ENCODE peak calls at places on chromosome 22, in five cellular contexts. C is stomach, M is HCT116, S is sigmoid colon, Y is GM23338. N is an unnamed sample.
A peak's percentile ranks its signal among the peaks of the same experiment; 100 is the strongest.

GRCh38 chr22:31537019-31537535 is 40.7 kb downstream of the SFI1 start:
- DNase-seq in C (no peak), M (no peak), S (peak; percentile 1), Y (no peak), N (no peak)

GRCh38 chr22:32331918-32332725 is 25.5 kb upstream of the RFPL3 start:
- DNase-seq in C (peak; percentile 20), M (no peak), S (no peak), Y (no peak), N (peak; percentile 46)

GRCh38 chr22:31343235-31344191 is 2.6 kb downstream of the PATZ1 start:
- DNase-seq in C (peak; percentile 93), M (no peak), S (no peak), Y (peak; percentile 92), N (no peak)

GRCh38 chr22:49753276-49753884 is 74.3 kb downstream of the BRD1 start:
- DNase-seq in C (peak; percentile 17), M (no peak), S (no peak), Y (no peak), N (no peak)

GRCh38 chr22:26561756-26562417 is 28.0 kb downstream of the TPST2 start:
- DNase-seq in C (peak; percentile 58), M (no peak), S (no peak), Y (no peak), N (no peak)

GRCh38 chr22:22166941-22167713 is 77.5 kb upstream of the VPREB1 start:
- DNase-seq in C (no peak), M (no peak), S (no peak), Y (no peak), N (no peak)

GRCh38 chr22:49046546-49047305 is 780.9 kb downstream of the BRD1 start:
- DNase-seq in C (no peak), M (peak; percentile 46), S (no peak), Y (no peak), N (peak; percentile 61)

GRCh38 chr22:20298803-20299735 is 20.8 kb downstream of the DGCR6L start:
- DNase-seq in C (peak; percentile 90), M (peak; percentile 71), S (peak; percentile 89), Y (peak; percentile 92), N (peak; percentile 92)

GRCh38 chr22:22422629-22423112 is 85.9 kb downstream of the ZNF280B start:
- DNase-seq in C (peak; percentile 65), M (peak; percentile 56), S (no peak), Y (peak; percentile 84), N (peak; percentile 87)

GRCh38 chr22:23034621-23035556 is 35.4 kb upstream of the GNAZ start:
- DNase-seq in C (no peak), M (no peak), S (no peak), Y (no peak), N (no peak)

GRCh38 chr22:30949934-30950660 is 18.5 kb downstream of the MORC2 start:
- DNase-seq in C (no peak), M (no peak), S (no peak), Y (no peak), N (no peak)

GRCh38 chr22:22578702-22579424 is 19.8 kb upstream of the PRAME start:
- DNase-seq in C (no peak), M (no peak), S (no peak), Y (no peak), N (no peak)

GRCh38 chr22:23906641-23907040 is 12.5 kb downstream of the MIF start:
- DNase-seq in C (no peak), M (no peak), S (no peak), Y (no peak), N (no peak)

GRCh38 chr22:36332623-36333331 is 55.0 kb downstream of the MYH9 start:
- DNase-seq in C (peak; percentile 73), M (no peak), S (no peak), Y (no peak), N (no peak)
- TF ChIP-seq POLR2AphosphoS5 in C (peak; percentile 72), M (no peak), S (peak; percentile 50), Y (no peak), N (no peak)

GRCh38 chr22:35327690-35328471 is 28.2 kb downstream of the TOM1 start:
- DNase-seq in C (no peak), M (no peak), S (peak; percentile 61), Y (no peak), N (no peak)

GRCh38 chr22:35330258-35330861 is 30.7 kb downstream of the TOM1 start:
- DNase-seq in C (peak; percentile 63), M (no peak), S (peak; percentile 98), Y (no peak), N (peak; percentile 93)

GRCh38 chr22:35329114-35329847 is 29.6 kb downstream of the TOM1 start:
- DNase-seq in C (no peak), M (no peak), S (no peak), Y (no peak), N (no peak)

GRCh38 chr22:35326854-35327562 is 27.3 kb downstream of the TOM1 start:
- DNase-seq in C (no peak), M (no peak), S (no peak), Y (no peak), N (no peak)

DNA sequence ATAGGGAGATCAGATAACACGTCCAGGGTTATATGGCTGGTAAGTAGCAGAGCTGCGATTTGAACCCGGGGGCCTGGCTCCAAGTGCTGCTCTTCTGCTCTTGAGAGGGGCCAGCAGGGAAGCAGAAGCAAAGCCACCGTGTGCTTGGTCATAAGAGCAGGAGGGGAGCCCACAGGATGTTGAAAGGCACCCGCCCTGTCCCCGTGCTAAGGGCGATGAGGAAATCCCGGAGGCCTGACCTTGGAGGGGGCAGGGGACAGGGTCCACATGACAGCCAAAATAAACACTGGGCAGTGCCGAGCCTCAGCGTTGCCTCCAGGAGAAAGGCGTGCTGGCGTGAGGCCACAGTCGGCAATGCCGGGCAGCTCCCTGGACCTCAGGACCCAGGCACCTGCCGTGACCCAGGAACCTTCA is 28.8 kb downstream of the TOM1 start:
- DNase-seq in C (peak; percentile 90), M (no peak), S (peak; percentile 70), Y (no peak), N (no peak)
- TF ChIP-seq POLR2AphosphoS5 in C (peak; percentile 21), M (no peak), S (no peak), Y (no peak), N (no peak)

DNA sequence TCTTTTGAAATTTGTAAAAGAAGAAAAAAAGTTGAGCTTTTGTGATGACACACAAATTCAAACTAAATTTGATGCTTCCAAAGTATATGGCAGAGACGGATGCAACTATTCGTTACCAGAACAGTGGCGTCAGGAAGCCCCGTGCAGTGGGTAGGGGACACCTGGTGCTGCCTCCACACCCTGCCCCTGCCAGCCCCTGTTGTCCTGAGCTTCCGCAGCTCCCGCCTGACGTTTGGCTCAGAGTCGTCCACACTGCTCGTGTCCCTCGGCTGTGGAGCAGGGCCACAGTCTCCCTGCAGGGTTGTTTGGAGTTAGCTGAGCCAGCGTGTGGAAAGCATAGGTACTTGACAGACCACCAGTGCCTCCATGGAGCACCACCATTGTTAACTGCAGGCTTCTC is 86.3 kb downstream of the ATXN10 start:
- DNase-seq in C (no peak), M (no peak), S (no peak), Y (no peak), N (no peak)
- TF ChIP-seq POLR2AphosphoS5 in C (no peak), M (no peak), S (peak; percentile 7), Y (no peak), N (no peak)

DNA sequence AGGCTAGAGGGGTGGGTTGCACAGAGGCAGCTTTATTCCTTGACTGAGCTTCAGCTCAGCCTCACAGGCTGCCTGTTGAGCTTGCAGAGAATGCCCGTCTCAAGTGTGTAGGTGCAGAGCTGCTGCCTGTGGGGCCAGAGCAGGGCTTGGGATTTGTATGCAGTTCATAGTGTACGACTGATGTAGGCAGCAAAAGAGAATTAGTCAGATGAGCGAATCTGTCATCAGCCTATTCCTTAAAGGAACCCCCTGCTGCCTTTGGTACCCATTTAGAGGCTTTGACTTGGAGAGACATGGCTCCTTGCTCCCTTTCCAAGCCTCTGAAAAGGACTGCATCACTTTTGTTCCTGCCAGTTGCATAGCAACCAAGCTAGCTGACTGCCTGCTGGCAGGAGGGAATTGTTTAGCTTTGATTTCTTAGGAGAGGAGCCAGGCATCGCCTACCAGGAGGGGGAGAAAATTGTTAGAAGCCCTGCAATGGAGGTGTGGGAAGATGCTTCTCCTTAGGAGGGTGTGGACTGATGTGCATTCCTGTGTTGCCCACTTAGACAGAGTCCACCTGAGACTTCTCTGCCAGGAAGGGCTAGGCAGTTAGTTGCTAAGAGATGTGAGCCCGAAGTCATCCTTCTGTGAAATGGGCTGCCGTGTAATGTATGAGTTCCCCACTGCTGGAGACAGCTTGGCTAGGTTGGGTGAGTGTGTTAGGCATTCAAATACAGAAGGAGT is 10.9 kb downstream of the ACO2 start:
- DNase-seq in C (no peak), M (no peak), S (no peak), Y (peak; percentile 75), N (no peak)
- TF ChIP-seq POLR2AphosphoS5 in C (no peak), M (no peak), S (no peak), Y (no peak), N (no peak)

DNA sequence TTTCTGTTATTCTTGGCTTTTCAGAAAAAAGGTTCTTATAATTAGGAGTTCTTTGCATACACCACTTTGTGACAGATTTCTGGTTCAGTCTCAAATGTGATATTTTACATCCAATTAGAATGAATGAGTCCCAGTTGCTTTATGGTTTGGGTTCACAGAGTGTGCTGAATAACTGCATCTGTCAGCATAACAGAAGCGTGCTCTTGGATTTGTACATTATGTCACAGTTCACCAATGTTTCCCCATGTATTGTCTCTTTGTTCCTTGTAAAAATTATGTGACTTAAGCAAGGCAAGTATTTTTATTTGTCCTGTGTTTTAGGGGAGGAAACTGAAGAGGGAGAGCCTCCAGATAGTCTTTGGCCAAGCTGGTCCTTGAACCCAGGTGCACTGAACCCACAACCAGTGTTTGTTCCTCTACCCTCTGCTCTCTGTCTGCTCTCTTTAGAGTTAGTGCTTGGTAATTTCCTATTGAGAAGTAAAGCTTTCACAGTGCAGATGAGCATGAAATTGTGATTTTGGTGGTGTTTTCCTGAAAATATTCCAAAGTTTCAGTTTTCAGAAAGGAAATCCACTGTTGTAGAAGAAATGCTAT is 107.5 kb downstream of the TBC1D22A start:
- DNase-seq in C (no peak), M (no peak), S (no peak), Y (no peak), N (no peak)
- TF ChIP-seq POLR2AphosphoS5 in C (no peak), M (no peak), S (no peak), Y (no peak), N (no peak)

GRCh38 chr22:38262051-38262795 is 10.6 kb downstream of the TMEM184B start:
- DNase-seq in C (peak; percentile 71), M (no peak), S (peak; percentile 79), Y (peak; percentile 85), N (no peak)
- TF ChIP-seq POLR2AphosphoS5 in C (peak; percentile 37), M (no peak), S (no peak), Y (no peak), N (no peak)

GRCh38 chr22:33678523-33678922 is 241.8 kb downstream of the LARGE1 start:
- DNase-seq in C (no peak), M (no peak), S (no peak), Y (no peak), N (no peak)

GRCh38 chr22:33677536-33677935 is 242.7 kb downstream of the LARGE1 start:
- DNase-seq in C (no peak), M (no peak), S (no peak), Y (no peak), N (no peak)

GRCh38 chr22:33674357-33674756 is 245.9 kb downstream of the LARGE1 start:
- DNase-seq in C (no peak), M (no peak), S (no peak), Y (no peak), N (no peak)
- TF ChIP-seq POLR2AphosphoS5 in C (no peak), M (no peak), S (no peak), Y (no peak), N (no peak)

N was measured in suprapubic skin.